ENCODE peak calls at places on chromosomes 3 and 15, in four cellular contexts. C, Z, F and Y are unnamed samples.

GRCh38 chr3:24160424-24160823 is 215.3 kb downstream of the NR1D2 start:
- DNase-seq in C (peak), Z (peak), F (peak), Y (peak)

GRCh38 chr15:70170096-70170699 is 72.5 kb upstream of the TLE3 start:
- DNase-seq in C (no peak), Z (no peak), F (peak), Y (no peak)

GRCh38 chr3:40690696-40691597 is 166.2 kb downstream of the ZNF621 start:
- DNase-seq in C (no peak), Z (no peak), F (no peak), Y (no peak)

GRCh38 chr3:103991461-103992115 is 1375.1 kb upstream of the ALCAM start:
- DNase-seq in C (peak), Z (no peak), F (peak), Y (no peak)

GRCh38 chr3:167346171-167346570 is 33.9 kb downstream of the ZBBX start:
- DNase-seq in C (no peak), Z (no peak), F (no peak), Y (no peak)

GRCh38 chr3:64971584-64971983 is 283.8 kb upstream of the ADAMTS9 start:
- DNase-seq in C (no peak), Z (no peak), F (peak), Y (no peak)

GRCh38 chr3:148466143-148466542 is 231.6 kb upstream of the AGTR1 start:
- DNase-seq in C (peak), Z (no peak), F (peak), Y (peak)

GRCh38 chr3:133892546-133893231 is 3.0 kb downstream of the RAB6B start:
- DNase-seq in C (no peak), Z (no peak), F (no peak), Y (no peak)

GRCh38 chr3:30657914-30658313 is 51.5 kb downstream of the TGFBR2 start:
- DNase-seq in C (no peak), Z (no peak), F (no peak), Y (peak)

GRCh38 chr3:14606663-14607339 is 44.8 kb upstream of the CCDC174 start:
- DNase-seq in C (no peak), Z (no peak), F (no peak), Y (no peak)

GRCh38 chr3:50204052-50204803 is 843 bp upstream of the SLC38A3 start:
- DNase-seq in C (no peak), Z (no peak), F (no peak), Y (no peak)

GRCh38 chr3:151890721-151891141 is 17.3 kb downstream of the SUCNR1 start:
- DNase-seq in C (no peak), Z (no peak), F (no peak), Y (no peak)

GRCh38 chr15:90529369-90530249 is at the start of gene CRTC3:
- DNase-seq in C (peak), Z (peak), F (peak), Y (peak)

GRCh38 chr3:175304437-175304836 is 445.3 kb downstream of the NAALADL2 start:
- DNase-seq in C (no peak), Z (no peak), F (no peak), Y (no peak)

GRCh38 chr3:8011902-8012301 is 489.7 kb upstream of the LMCD1 start:
- DNase-seq in C (no peak), Z (no peak), F (no peak), Y (no peak)

GRCh38 chr15:83843511-83843910 is 189.6 kb downstream of the ADAMTSL3 start:
- DNase-seq in C (no peak), Z (no peak), F (no peak), Y (peak)

GRCh38 chr15:49232407-49232806 is 62.4 kb downstream of the GALK2 start:
- DNase-seq in C (no peak), Z (no peak), F (no peak), Y (no peak)

GRCh38 chr15:100786901-100787566 is 92.6 kb upstream of the ALDH1A3 start:
- DNase-seq in C (no peak), Z (no peak), F (no peak), Y (no peak)

DNA sequence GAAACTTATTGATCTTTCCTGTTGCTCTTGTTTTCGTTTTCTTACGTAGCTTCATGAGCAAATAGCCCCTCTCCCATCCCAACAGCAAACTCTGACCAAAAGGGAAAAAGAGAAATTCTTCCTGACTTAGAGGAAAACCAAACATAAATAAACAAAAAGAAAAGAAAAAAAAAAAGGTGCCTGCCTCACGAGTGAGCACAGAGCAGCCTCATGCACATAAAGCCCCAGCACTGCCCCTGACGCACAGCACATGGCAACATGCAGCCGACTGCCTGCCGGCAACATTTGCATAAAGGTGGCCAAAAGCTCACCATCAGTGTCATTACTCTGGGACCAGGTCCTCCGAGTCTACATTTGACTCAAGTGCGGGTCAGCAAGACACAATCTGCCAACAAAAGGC is 6.4 kb downstream of the POC1A start:
- DNase-seq in C (no peak), Z (no peak), F (peak), Y (peak)
- H3K18ac ChIP-seq in C (no peak), Z (no peak), F (no peak), Y (no peak)

DNA sequence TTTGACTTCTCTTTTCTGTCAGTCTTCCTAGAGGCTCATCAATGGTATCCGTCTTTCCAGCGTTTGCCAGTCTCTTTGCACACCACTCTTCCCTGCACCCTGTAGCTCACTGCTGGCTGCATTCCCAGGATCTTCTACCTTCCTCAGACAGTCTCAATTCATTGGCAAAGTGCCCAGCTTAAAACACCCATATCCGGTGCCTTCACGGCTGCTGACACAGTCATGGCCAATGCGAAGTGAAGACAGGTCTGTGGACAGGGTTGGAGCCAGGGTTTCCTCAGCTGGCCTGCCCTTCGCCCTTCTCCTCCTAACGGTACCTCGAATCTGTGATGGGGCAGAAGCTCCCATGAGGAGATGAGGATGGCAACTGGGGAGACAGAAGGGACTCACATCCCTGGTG is 36.1 kb downstream of the PTH1R start:
- DNase-seq in C (no peak), Z (no peak), F (no peak), Y (peak)
- H3K14ac ChIP-seq in C (no peak), Z (no peak), F (no peak), Y (peak)

DNA sequence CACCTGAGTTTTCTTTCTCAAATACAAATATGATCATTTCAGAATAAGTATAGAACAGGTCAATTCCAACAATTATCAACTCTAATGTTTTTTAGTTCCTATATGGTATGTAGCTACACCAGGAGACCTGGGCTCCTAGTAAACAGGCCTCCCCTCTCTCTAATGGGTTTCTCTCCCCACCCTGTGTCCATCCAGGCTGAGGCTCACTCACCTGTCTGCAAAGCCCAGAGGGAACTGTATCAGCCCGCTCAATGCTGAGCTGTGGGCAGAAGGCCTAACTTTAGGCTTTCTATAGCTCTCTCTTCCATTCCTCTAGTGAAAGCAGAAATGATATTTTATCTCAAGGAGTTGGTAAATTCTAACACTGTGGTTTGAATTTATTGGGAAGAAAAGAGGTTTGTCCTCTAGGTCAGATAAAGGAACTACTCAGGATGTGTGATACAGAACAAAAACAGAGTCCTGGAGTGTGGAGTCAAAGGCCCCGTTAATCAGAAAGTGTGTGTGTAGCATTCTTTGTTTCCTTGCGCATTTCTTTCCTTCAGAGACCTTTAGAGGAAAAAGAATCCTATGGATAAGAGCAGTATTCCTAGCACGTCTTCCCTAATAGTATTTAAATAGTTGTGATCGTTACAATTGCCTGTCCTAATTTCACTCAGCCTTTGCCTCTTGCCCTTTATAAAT is 408.9 kb downstream of the PYDC2 start:
- DNase-seq in C (no peak), Z (no peak), F (no peak), Y (no peak)
- H3K18ac ChIP-seq in C (no peak), Z (no peak), F (no peak), Y (no peak)

GRCh38 chr3:132284756-132285619 is 32.2 kb upstream of the ACP3 start:
- DNase-seq in C (peak), Z (no peak), F (no peak), Y (no peak)
- H3K14ac ChIP-seq in C (peak), Z (no peak), F (no peak), Y (no peak)

DNA sequence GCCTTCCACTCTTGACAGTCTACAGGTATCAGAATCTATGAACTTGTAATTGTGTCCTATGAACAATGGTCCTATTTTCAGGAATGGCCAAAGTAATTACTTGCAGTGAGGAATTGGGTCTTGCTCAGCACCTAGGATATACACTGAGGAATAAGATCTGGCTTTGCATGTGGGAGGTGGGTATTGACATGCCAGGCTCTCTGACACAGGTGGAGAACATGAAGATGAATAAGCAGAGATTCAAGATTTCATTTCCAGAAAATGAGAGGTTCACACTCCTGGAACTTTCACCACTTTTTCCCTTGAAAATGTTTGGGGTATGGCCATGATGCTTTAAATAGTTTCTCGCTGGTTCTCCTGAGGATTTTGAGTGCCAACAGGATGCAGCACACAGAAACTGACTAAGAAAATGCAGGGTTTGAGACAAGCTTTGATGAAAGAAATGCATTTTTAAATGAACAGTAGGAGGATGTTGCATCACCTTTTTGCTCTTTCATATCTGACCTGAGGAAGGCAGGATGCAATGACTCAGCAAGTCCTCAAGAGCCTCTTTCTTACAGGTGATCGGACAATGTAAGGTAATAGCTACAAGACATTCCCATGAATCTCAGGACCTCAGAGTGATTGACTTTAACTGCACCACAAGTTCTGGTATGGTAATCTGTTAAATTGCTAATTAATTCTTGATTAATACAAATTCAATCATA is 3.7 kb downstream of the HRG start:
- DNase-seq in C (no peak), Z (no peak), F (no peak), Y (no peak)
- H3K18ac ChIP-seq in C (no peak), Z (no peak), F (no peak), Y (no peak)

DNA sequence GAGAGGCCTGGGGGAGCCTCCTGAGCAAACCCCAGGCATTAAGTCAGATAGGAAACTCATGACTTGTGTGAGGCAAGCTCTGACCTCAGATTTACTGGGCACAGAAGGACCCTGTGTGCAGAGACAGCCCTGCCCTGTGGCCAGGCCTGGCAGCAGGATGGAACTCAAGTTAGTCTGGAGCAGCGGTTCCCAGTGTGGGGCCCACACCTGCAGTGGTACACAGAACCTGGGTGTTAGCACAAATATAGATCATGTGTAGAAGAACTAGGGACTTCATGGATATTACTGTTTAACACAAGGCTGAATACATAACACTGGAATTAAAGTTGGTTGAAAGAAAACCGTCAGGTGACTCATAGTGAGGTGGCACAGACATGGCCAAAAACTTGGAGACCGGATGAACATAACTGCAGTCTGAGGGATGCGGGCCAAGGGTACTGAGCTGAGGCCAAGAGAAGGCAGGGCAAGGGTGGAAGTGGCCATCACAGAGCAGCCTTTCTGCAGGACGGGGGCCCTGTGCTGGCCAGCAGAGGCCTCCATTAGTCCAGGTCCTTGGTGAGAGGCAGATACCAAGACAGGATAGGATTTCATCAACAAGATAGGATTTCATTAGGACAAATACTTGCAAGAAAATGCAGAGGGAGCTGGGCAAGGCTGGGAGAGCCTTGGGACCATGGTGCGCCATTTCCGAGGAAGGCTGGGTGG is 40.9 kb downstream of the IRAK2 start:
- DNase-seq in C (no peak), Z (no peak), F (peak), Y (peak)
- H3K14ac ChIP-seq in C (no peak), Z (no peak), F (no peak), Y (peak)

DNA sequence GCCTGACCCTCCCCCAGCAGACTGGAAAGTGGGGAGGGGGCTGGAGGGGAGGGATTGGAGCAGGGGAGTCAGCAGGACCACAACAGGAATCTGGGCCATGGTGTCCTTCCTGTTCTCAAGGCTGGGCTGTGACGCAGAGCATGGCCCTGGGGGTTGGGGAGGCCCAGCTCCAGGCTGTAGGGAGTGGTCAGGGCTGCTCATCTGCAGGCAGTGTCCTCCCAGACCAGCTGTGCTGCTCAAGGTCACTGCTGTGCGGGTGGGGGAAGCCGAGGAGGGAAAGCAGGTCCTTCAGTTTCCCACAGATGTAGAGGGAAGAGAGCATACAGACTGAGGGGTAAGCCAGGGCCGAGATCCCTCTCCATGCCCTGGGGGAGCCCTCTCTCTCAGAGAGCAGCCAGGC is 40.7 kb downstream of the CYP11A1 start:
- DNase-seq in C (no peak), Z (no peak), F (peak), Y (peak)
- H3K18ac ChIP-seq in C (peak), Z (peak), F (no peak), Y (no peak)